ENCODE peak calls at places on chromosomes 2 and 18, in five cellular contexts. C is stromal cell of bone marrow, M is HuH-7, K is A172, J is skeletal muscle cell. L is an unnamed sample.
A peak's percentile ranks its signal among the peaks of the same experiment; 100 is the strongest.

GRCh38 chr2:20151116-20151571 is 73.8 kb downstream of the SDC1 start:
- DNase-seq in C (no peak), M (no peak), K (no peak), J (no peak), L (no peak)

GRCh38 chr2:47631840-47632398 is 151.0 kb upstream of the MSH6 start:
- DNase-seq in C (peak; percentile 36), M (no peak), K (peak; percentile 95), J (peak; percentile 31), L (peak; percentile 83)

GRCh38 chr2:107687087-107687486 is 139.6 kb upstream of the RGPD4 start:
- DNase-seq in C (no peak), M (no peak), K (no peak), J (no peak), L (no peak)

GRCh38 chr2:24816884-24817283 is 23.7 kb downstream of the CENPO start:
- DNase-seq in C (peak; percentile 49), M (no peak), K (peak; percentile 88), J (peak; percentile 78), L (peak; percentile 38)

GRCh38 chr18:76064998-76065397 is 430.0 kb downstream of the ZNF516 start:
- DNase-seq in C (no peak), M (no peak), K (peak; percentile 17), J (no peak), L (no peak)

GRCh38 chr2:160812830-160813505 is 319.4 kb upstream of the RBMS1 start:
- DNase-seq in C (no peak), M (no peak), K (no peak), J (no peak), L (no peak)

GRCh38 chr2:96167407-96168013 is 22.3 kb upstream of the DUSP2 start:
- DNase-seq in C (no peak), M (no peak), K (peak; percentile 51), J (no peak), L (no peak)

GRCh38 chr2:158323381-158323780 is 133.2 kb downstream of the CCDC148 start:
- DNase-seq in C (no peak), M (no peak), K (no peak), J (no peak), L (no peak)

GRCh38 chr18:35436076-35436649 is 59.0 kb upstream of the ZNF396 start:
- DNase-seq in C (peak; percentile 81), M (no peak), K (no peak), J (no peak), L (no peak)

GRCh38 chr2:150450765-150451164 is 36.7 kb downstream of the RND3 start:
- DNase-seq in C (no peak), M (no peak), K (no peak), J (no peak), L (no peak)

GRCh38 chr2:191451116-191451515 is 205.9 kb downstream of the MYO1B start:
- DNase-seq in C (no peak), M (no peak), K (no peak), J (no peak), L (no peak)

GRCh38 chr18:22279741-22280452 is 110.5 kb downstream of the GATA6 start:
- DNase-seq in C (no peak), M (no peak), K (no peak), J (no peak), L (no peak)

GRCh38 chr2:209495855-209496585 is 72.2 kb downstream of the MAP2 start:
- DNase-seq in C (peak; percentile 90), M (peak; percentile 14), K (peak; percentile 98), J (peak; percentile 93), L (peak; percentile 95)

GRCh38 chr18:24271381-24272331 is 126.0 kb downstream of the OSBPL1A start:
- DNase-seq in C (peak; percentile 44), M (peak; percentile 69), K (peak; percentile 56), J (peak; percentile 34), L (peak; percentile 82)

GRCh38 chr2:127884436-127884835 is 1.3 kb downstream of the AMMECR1L start:
- DNase-seq in C (peak; percentile 38), M (no peak), K (no peak), J (peak; percentile 46), L (no peak)

GRCh38 chr2:113818382-113818951 is 62.0 kb upstream of the SLC35F5 start:
- DNase-seq in C (peak; percentile 77), M (peak; percentile 26), K (peak; percentile 99), J (peak; percentile 98), L (peak; percentile 100)

GRCh38 chr2:10571673-10572072 is 118.1 kb downstream of the NOL10 start:
- DNase-seq in C (no peak), M (no peak), K (no peak), J (no peak), L (no peak)

GRCh38 chr2:47019532-47019931 is 103.9 kb upstream of the MCFD2 start:
- DNase-seq in C (no peak), M (no peak), K (no peak), J (no peak), L (no peak)

GRCh38 chr2:61144697-61145268 is 17.2 kb upstream of the C2orf74 start:
- DNase-seq in C (peak; percentile 95), M (peak; percentile 93), K (peak; percentile 98), J (peak; percentile 87), L (peak; percentile 96)

GRCh38 chr2:74188018-74188601 is 9.4 kb upstream of the MOB1A start:
- DNase-seq in C (peak; percentile 28), M (no peak), K (peak; percentile 36), J (no peak), L (peak; percentile 30)

GRCh38 chr2:53778536-53779162 is 8.1 kb downstream of the ASB3 start:
- DNase-seq in C (no peak), M (no peak), K (no peak), J (no peak), L (no peak)

GRCh38 chr2:128367601-128368359 is 49.1 kb upstream of the HS6ST1 start:
- DNase-seq in C (no peak), M (no peak), K (no peak), J (no peak), L (no peak)

GRCh38 chr2:11680181-11680900 is 10.3 kb upstream of the NTSR2 start:
- DNase-seq in C (no peak), M (no peak), K (no peak), J (peak; percentile 24), L (no peak)

L was measured in Caki2.